ENCODE peak calls at places on chromosomes 7 and 10, in six cellular contexts. L is GM06990; V is upper lobe of right lung; P is B cell; T is neural crest cell; M is CD8-positive, alpha-beta T cell. W is an unnamed sample.

GRCh38 chr10:30270247-30270646 is 78.8 kb downstream of the MTPAP start:
- DNase-seq in V (no peak), L (no peak), M (no peak), P (no peak), T (no peak), W (no peak)

GRCh38 chr10:102344067-102344466 is 51.4 kb upstream of the NFKB2 start:
- DNase-seq in P (no peak), V (no peak), L (no peak), T (no peak), M (no peak), W (no peak)

GRCh38 chr10:22816298-22816653 is 101.9 kb upstream of the PIP4K2A start:
- DNase-seq in V (no peak), P (no peak), M (no peak), L (no peak), T (no peak), W (no peak)

GRCh38 chr10:131676971-131677421 is 223.8 kb upstream of the PPP2R2D start:
- DNase-seq in L (no peak), V (peak; percentile 40), T (peak; percentile 30), P (no peak), M (no peak), W (no peak)

GRCh38 chr7:102934670-102935069 is 21.9 kb downstream of the LRRC17 start:
- DNase-seq in M (no peak), V (no peak), T (no peak), P (no peak), L (no peak), W (no peak)

GRCh38 chr10:7969623-7970022 is 84.9 kb upstream of the GATA3 start:
- DNase-seq in V (no peak), M (no peak), L (no peak), P (no peak), T (no peak), W (no peak)

GRCh38 chr10:77177161-77177560 is 460.4 kb downstream of the KCNMA1 start:
- DNase-seq in M (no peak), L (no peak), P (no peak), T (no peak), V (no peak), W (no peak)

GRCh38 chr7:149373089-149373488 is 87.8 kb downstream of the ZNF777 start:
- DNase-seq in M (no peak), L (no peak), V (no peak), P (no peak), T (no peak), W (no peak)

GRCh38 chr7:123846217-123846891 is 1.4 kb downstream of the HYAL4 start:
- DNase-seq in L (no peak), T (no peak), M (no peak), V (no peak), P (no peak), W (no peak)

GRCh38 chr10:12703813-12704212 is 297.7 kb downstream of the CCDC3 start:
- DNase-seq in M (no peak), P (no peak), T (no peak), V (no peak), L (no peak), W (no peak)

GRCh38 chr7:130955560-130955919 is 221.5 kb upstream of the KLF14 start:
- DNase-seq in M (no peak), T (no peak), L (no peak), V (no peak), P (no peak), W (no peak)

GRCh38 chr7:28081016-28081415 is 99.6 kb downstream of the JAZF1 start:
- DNase-seq in T (no peak), P (no peak), V (no peak), L (no peak), M (no peak), W (no peak)

GRCh38 chr7:154666768-154667167 is 336.2 kb downstream of the PAXIP1 start:
- DNase-seq in L (no peak), V (no peak), T (no peak), M (no peak), P (no peak), W (no peak)

GRCh38 chr7:83947260-83947659 is 247.3 kb downstream of the SEMA3A start:
- DNase-seq in T (no peak), V (no peak), M (no peak), L (no peak), P (no peak), W (no peak)

GRCh38 chr7:106012184-106012583 is 49.1 kb downstream of the CDHR3 start:
- DNase-seq in T (no peak), V (no peak), L (no peak), M (no peak), P (no peak), W (no peak)

GRCh38 chr7:33762903-33763295 is 142.4 kb upstream of the BMPER start:
- DNase-seq in M (no peak), V (no peak), T (no peak), L (no peak), P (no peak), W (no peak)

GRCh38 chr10:130463104-130463875 is 327.1 kb downstream of the GLRX3 start:
- DNase-seq in M (peak; percentile 19), T (no peak), P (no peak), L (no peak), V (peak; percentile 34), W (no peak)

GRCh38 chr10:73827346-73828089 is 16.1 kb upstream of the NDST2 start:
- DNase-seq in T (no peak), L (no peak), P (no peak), M (no peak), V (no peak), W (no peak)

GRCh38 chr7:151674161-151674920 is 154.6 kb upstream of the RHEB start:
- DNase-seq in T (no peak), P (no peak), L (no peak), V (no peak), M (no peak), W (no peak)

GRCh38 chr10:123974406-123974805 is 82.8 kb upstream of the CPXM2 start:
- DNase-seq in L (no peak), V (no peak), T (no peak), P (no peak), M (no peak), W (no peak)

GRCh38 chr10:18140149-18140956 is at the start of gene CACNB2:
- DNase-seq in P (no peak), V (peak; percentile 72), L (peak; percentile 12), T (peak; percentile 46), M (no peak), W (peak; percentile 71)

GRCh38 chr10:369441-370221 is 234.4 kb downstream of the ZMYND11 start:
- DNase-seq in T (no peak), L (no peak), P (no peak), M (no peak), V (no peak), W (no peak)

GRCh38 chr7:143490719-143491306 is 13.1 kb downstream of the TAS2R41 start:
- DNase-seq in M (no peak), T (no peak), V (no peak), P (no peak), L (no peak), W (no peak)

GRCh38 chr7:11985376-11985775 is 153.4 kb upstream of the THSD7A start:
- DNase-seq in P (no peak), M (no peak), L (no peak), T (no peak), V (no peak), W (no peak)

GRCh38 chr7:99997545-99998137 is 17.8 kb upstream of the ZKSCAN1 start:
- DNase-seq in P (peak; percentile 65), M (peak; percentile 87), V (peak; percentile 76), T (no peak), L (peak; percentile 74), W (no peak)

GRCh38 chr7:26423436-26423835 is 131.8 kb downstream of the SNX10 start:
- DNase-seq in L (no peak), T (no peak), M (no peak), P (no peak), V (no peak), W (no peak)

GRCh38 chr10:60434418-60435046 is 44.9 kb upstream of the ANK3 start:
- DNase-seq in T (peak; percentile 35), P (peak; percentile 48), L (no peak), M (no peak), V (no peak), W (no peak)

GRCh38 chr10:103542764-103543616 is 49.5 kb downstream of the NEURL1 start:
- DNase-seq in L (peak; percentile 25), V (peak; percentile 59), T (peak; percentile 16), P (no peak), M (peak; percentile 52), W (no peak)

GRCh38 chr10:78600121-78600665 is 468.6 kb upstream of the ZMIZ1 start:
- DNase-seq in V (no peak), P (no peak), L (no peak), M (peak; percentile 23), T (no peak), W (no peak)

GRCh38 chr7:46580756-46581155 is 659.7 kb upstream of the IGFBP3 start:
- DNase-seq in M (no peak), L (no peak), T (no peak), V (no peak), P (no peak), W (no peak)

GRCh38 chr10:46273506-46274477 is 13.0 kb upstream of the ANTXRL start:
- DNase-seq in T (no peak), V (no peak), M (peak; percentile 46), P (no peak), L (no peak), W (no peak)

DNA sequence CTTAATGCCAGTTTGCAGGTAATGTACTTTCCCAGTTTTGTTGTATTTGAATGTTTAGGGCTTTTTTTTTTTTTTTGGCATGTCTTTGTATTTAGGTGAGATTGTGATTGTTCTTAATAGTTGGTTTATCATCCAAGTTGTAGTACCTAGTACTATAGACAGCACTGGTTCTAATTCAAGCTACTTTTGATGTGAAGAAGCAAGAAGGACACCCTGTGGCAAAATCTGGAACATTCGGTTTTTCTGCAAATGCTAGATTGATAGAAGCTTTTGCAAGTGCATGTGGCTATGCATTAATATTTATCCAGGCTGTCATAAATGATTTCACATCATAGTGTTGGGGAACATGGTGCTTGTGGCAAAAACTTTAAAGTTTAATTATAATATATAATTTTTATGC is 248.9 kb downstream of the FOXP2 start:
- DNase-seq in L (peak; percentile 22), V (no peak), M (no peak), P (no peak), T (no peak), W (no peak)
- TF ChIP-seq CTCF in L (peak; percentile 37), V (no peak), M (no peak), P (no peak), T (peak; percentile 65), W (no peak)

GRCh38 chr10:105063796-105064195 is 422.7 kb downstream of the SORCS3 start:
- DNase-seq in P (no peak), V (no peak), L (no peak), T (peak; percentile 33), M (no peak), W (no peak)
- TF ChIP-seq CTCF in P (no peak), V (peak; percentile 32), L (peak; percentile 72), T (peak; percentile 77), M (no peak), W (no peak)

GRCh38 chr10:55091691-55092328 is 290.8 kb upstream of the PCDH15 start:
- DNase-seq in M (no peak), T (no peak), V (no peak), L (no peak), P (no peak), W (no peak)
- TF ChIP-seq CTCF in M (no peak), T (peak; percentile 94), V (peak; percentile 78), L (peak; percentile 63), P (peak; percentile 71), W (peak; percentile 98)

GRCh38 chr10:1372212-1372611 is 316.0 kb downstream of the WDR37 start:
- DNase-seq in T (no peak), L (no peak), V (no peak), P (no peak), M (peak; percentile 1), W (no peak)
- TF ChIP-seq CTCF in T (peak; percentile 37), L (peak; percentile 27), V (no peak), P (no peak), M (no peak), W (no peak)

W was measured in mesothelial cell of epicardium.